ENCODE peak calls at places on chromosomes 4 and X, in seven cellular contexts. Y is MM.1S, E is neural progenitor cell, M is PC-3, K is PC-9, J is SK-N-SH, I is GM23338. D is an unnamed sample. For H3F3A, the result is how much of the 10 kb centered on the place peaks cover.

GRCh38 chr4:67161311-67161710 is 384.0 kb downstream of the CENPC start:
- DNase-seq in I (peak), E (no peak), J (no peak), Y (no peak), M (no peak), K (no peak), D (no peak)

GRCh38 chr4:170623899-170624298 is 534.1 kb upstream of the AADAT start:
- DNase-seq in M (peak), E (no peak), J (no peak), I (peak), Y (no peak), K (no peak), D (peak)

GRCh38 chrX:11558972-11559371 is 106.7 kb downstream of the ARHGAP6 start:
- DNase-seq in I (peak), J (peak), Y (peak), M (peak), E (peak), K (peak), D (peak)

GRCh38 chr4:27861381-27861787 is 1000.7 kb downstream of the STIM2 start:
- DNase-seq in Y (peak), J (peak), E (peak), I (peak), K (peak), M (peak), D (peak)

GRCh38 chr4:105058177-105058812 is 88.4 kb upstream of the TET2 start:
- DNase-seq in I (no peak), K (no peak), E (no peak), Y (no peak), M (peak), J (no peak), D (no peak)

GRCh38 chr4:3703677-3704521 is 62.3 kb upstream of the ADRA2C start:
- DNase-seq in Y (no peak), M (no peak), K (no peak), E (peak), J (no peak), I (peak), D (no peak)

GRCh38 chr4:42412251-42412650 is 15.0 kb downstream of the SHISA3 start:
- DNase-seq in E (no peak), J (no peak), K (no peak), I (no peak), Y (no peak), M (peak), D (peak)

GRCh38 chrX:37712458-37712857 is 26.9 kb downstream of the XK start:
- DNase-seq in E (no peak), K (no peak), J (no peak), I (no peak), M (no peak), Y (no peak), D (peak)

GRCh38 chrX:38806875-38807601 is 5.8 kb downstream of the MID1IP1 start:
- DNase-seq in Y (no peak), M (no peak), J (no peak), E (peak), I (peak), K (no peak), D (peak)

GRCh38 chr4:42709392-42710065 is 52.6 kb upstream of the ATP8A1 start:
- DNase-seq in E (no peak), Y (peak), K (no peak), M (peak), J (no peak), I (no peak), D (no peak)

GRCh38 chr4:16939178-16939577 is 40.7 kb upstream of the LDB2 start:
- DNase-seq in K (no peak), E (no peak), J (peak), M (no peak), Y (no peak), I (no peak), D (no peak)

GRCh38 chr4:89316931-89317366 is 9.3 kb upstream of the GPRIN3 start:
- DNase-seq in M (peak), K (no peak), Y (peak), I (no peak), J (no peak), E (no peak), D (peak)

GRCh38 chr4:70657326-70657725 is 9.0 kb downstream of the JCHAIN start:
- DNase-seq in I (no peak), J (no peak), E (no peak), M (no peak), K (no peak), Y (no peak), D (no peak)
- H3F3A ChIP-seq in I (under half), J (under half), E (under half), M (under half), K (under half), Y (half or more), D (under half)

DNA sequence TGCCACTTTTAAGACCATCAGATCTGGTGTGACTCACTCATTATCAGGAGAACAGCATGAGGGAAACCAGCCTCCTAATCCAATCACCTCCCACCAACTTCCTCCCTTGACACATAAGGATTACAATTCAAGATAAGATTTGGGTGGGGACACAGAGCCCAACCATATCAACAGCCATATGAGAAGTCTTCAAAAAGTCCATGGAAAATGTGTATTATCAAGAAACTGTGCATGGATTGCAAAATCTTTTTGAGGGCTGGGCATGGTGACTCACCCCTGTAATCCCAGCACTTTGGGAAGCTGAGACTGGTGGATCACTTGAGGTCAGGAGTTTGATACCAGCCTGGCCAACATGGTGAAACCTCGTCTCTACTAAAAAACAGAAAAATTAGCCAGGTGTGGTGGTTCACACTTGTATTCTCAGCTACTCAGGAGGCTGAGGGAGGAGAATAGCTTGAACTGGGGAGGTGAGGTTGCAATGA is 17.8 kb upstream of the RPL39 start:
- DNase-seq in J (no peak), I (no peak), E (no peak), M (no peak), Y (no peak), K (no peak), D (peak)
- H3F3A ChIP-seq in J (under half), I (under half), E (under half), M (under half), Y (under half), K (under half), D (under half)

GRCh38 chr4:2691952-2692435 is 64.1 kb downstream of the TNIP2 start:
- DNase-seq in I (no peak), Y (no peak), E (no peak), M (no peak), K (no peak), J (no peak), D (no peak)
- H3F3A ChIP-seq in I (under half), Y (under half), E (under half), M (under half), K (under half), J (under half), D (under half)

GRCh38 chr4:153511104-153511503 is 44.9 kb downstream of the TMEM131L start:
- DNase-seq in K (no peak), E (no peak), Y (no peak), M (no peak), I (no peak), J (no peak), D (no peak)

GRCh38 chr4:153514001-153514526 is 47.9 kb downstream of the TMEM131L start:
- DNase-seq in Y (no peak), J (no peak), M (peak), I (no peak), E (no peak), K (no peak), D (peak)

GRCh38 chr4:153513596-153513995 is 47.4 kb downstream of the TMEM131L start:
- DNase-seq in K (no peak), J (no peak), E (no peak), M (peak), I (no peak), Y (no peak), D (peak)

GRCh38 chr4:153512162-153512852 is 46.1 kb downstream of the TMEM131L start:
- DNase-seq in E (no peak), M (no peak), I (no peak), Y (no peak), J (no peak), K (no peak), D (no peak)

DNA sequence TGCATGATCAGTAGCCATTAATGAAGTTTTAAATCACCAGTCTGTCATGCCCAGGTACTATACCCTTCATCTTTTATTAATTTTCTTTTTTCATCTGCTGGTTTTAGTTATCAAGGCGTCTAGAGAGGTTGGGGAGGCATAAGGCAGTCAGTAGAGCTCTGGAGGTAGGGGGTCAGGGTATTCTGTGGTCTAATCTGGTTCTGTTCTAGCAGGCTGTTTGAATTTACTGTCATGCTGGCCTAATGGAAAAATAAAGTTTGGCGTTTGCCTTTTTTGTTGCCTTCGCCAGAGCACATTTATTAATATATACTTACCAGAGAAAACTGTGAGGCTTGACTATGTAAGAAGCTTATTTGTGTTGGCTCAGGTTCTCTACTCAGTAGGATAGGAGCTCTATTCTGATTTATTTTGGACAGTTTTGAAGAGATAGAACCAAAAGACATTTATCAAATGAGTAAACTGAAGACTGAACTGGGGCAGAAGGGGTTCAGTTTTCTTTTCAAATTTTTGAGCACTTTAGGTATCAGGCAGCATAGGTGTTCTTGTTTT is 46.9 kb downstream of the TMEM131L start:
- DNase-seq in J (no peak), Y (no peak), I (no peak), K (no peak), E (no peak), M (no peak), D (peak)
- H3F3A ChIP-seq in J (under half), Y (under half), I (under half), K (under half), E (under half), M (under half), D (under half)

DNA sequence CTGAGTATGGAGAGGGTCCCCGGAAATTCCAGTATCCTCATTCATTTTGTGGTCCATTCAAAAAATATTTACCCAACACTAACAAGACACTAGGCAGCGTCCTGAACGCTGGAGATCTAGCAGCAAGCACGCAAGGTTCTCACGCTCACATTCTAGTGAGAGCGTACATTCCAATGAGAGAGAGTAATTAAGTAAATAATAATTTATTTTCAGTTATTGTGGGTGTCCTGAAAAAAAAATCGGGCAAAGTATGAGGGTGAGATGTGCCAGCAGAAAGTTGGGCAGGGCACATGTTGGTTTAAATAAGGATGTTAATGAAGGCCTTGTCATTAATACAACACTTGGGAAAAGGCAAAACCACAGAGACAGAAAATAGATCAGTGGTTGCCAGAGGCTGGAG is 4.0 kb upstream of the TMEM156 start:
- DNase-seq in I (no peak), Y (no peak), E (no peak), J (no peak), K (peak), M (peak), D (no peak)
- H3F3A ChIP-seq in I (under half), Y (under half), E (under half), J (under half), K (half or more), M (under half), D (under half)

DNA sequence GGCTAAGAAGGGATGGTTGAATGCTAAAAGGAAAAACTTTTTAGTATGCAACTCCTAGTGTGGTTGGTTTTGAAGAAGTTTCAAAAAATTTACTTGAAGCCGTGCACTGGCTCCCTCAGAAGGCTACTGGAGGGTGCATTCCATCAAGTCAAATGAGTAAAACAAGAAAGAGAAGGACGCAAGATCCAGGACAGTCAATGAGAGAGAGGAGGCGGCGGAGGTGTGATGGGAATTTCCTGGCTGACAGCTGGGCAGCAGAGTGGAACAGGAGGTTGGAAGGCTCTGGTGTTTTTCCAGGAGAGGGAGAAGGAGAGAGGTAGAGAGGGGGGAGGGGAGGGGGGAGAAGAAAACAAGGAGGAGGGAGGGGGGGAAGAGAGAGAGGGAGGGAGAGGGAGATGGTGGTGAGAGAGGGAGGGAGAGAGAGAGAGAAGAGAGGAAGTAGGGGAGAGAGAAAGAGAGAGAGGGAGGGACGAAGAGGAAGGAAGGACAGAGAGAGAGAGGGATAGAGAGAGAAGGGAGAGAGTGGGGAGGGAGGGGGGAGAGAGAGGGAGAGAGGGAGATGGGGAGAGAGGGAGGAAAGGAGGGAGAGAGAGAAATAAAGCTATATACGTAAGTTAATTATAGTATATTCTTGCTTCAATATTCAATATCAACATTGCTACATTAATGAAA is 126.4 kb downstream of the SH3KBP1 start:
- DNase-seq in Y (no peak), E (no peak), K (no peak), I (peak), M (no peak), J (no peak), D (no peak)
- H3F3A ChIP-seq in Y (under half), E (under half), K (under half), I (under half), M (under half), J (under half), D (under half)

DNA sequence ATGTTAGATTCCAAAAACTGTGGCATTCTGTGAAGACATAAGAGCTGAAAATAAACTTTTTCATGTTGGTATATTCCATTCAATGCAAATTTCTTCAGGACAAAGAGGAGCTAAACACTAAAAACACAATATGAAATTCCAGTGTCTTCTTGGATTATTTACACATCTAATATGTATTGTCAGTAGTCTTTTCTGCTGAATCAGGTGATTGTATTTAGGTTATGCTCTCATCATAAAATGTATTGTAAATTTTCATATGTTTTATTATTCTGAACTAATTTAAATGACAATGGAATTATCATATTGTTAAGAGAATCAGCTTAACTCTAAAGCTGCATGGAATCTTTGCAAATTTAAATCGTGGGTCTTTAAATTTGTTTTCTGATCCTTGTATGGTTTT is 526.7 kb downstream of the PDHA2 start:
- DNase-seq in I (no peak), M (no peak), K (no peak), J (no peak), Y (no peak), E (no peak), D (no peak)
- H3F3A ChIP-seq in I (under half), M (under half), K (under half), J (under half), Y (under half), E (under half), D (under half)

DNA sequence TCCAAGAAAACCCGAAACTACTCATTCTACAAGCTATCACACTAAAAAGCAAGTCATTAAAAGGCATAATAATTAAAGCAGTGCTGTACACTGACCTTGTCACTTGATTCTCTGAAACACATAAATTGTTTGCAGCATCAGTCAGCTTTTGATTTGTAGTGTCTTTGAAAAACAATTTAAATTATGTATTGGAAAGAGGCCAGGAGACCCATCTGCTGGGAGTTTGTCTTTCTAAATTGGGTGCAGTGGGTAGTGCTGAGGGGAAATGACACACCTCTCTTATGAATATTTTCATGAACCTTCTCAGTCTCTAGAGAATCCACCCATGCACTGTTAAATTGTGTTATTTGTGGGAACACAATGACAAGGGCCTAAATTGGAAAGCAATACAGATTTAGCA is 75.6 kb upstream of the ANK2 start:
- DNase-seq in M (no peak), K (no peak), J (peak), I (no peak), Y (no peak), E (no peak), D (no peak)
- H3F3A ChIP-seq in M (under half), K (under half), J (under half), I (under half), Y (under half), E (under half), D (under half)

DNA sequence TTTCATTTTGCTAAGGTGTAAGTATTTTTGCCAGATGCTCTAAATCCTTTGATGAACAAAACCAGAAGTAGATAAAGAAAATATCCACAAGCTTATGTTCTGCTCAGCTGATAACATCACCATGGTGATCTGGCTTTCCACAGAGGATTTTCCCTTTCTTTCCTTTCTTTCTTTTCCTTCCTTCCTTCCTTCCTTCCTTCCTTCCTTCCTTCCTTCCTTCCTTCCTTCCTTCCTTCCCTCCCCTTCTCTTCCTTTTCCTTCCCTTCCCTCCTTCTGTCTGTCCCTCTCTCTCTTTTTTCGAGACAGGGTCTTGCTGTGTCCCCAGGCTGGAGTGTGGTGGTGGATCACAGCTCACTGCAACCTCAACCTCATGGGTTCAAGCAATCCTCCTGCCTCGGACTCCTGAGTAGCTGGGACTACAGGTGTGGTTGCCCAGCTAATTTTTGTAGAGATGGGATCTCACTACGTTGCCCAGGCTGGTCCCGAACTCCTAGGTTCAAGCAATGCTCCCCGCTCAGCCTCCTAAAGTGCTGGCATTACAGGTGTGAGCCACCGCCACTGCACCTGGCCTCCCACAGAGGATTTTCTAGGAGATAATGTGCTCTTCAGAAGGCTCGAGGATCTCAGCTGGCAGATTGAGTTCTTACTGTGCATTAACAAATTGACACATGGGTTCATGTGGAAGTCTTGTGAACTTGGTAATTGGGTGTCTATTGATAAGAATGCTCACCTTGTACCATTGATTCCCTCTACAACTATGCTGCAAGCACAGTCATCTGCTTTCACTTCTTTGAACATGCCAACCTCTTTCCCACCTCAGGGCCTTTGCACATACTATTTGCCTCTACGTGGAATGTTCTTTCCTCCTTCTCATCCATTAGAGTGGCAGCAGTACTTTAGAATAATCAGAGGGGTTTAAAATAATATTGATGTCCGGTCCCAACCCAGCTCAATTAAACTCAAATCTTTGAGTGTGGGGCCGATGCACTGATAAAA is 1.4 kb upstream of the RHOH start:
- DNase-seq in M (no peak), Y (peak), E (no peak), K (no peak), J (no peak), I (no peak), D (no peak)
- H3F3A ChIP-seq in M (under half), Y (half or more), E (under half), K (under half), J (under half), I (under half), D (under half)